ENCODE peak calls at places on chromosome 17, in six cellular contexts. One of them, this sample, is unnamed.

GRCh38 chr17:43330876-43331639 is 67.7 kb upstream of the ARL4D start:
- DNase-seq in fibroblast of villous mesenchyme: peak; percentile 92
- DNase-seq in adrenal gland: no peak
- DNase-seq in cardiac fibroblast: no peak
- DNase-seq in kidney: no peak
- DNase-seq in neural progenitor cell: peak; percentile 34
- DNase-seq in this sample: no peak

GRCh38 chr17:64218066-64218465 is 45.0 kb downstream of the TEX2 start:
- DNase-seq in fibroblast of villous mesenchyme: no peak
- DNase-seq in cardiac fibroblast: no peak
- DNase-seq in neural progenitor cell: no peak
- DNase-seq in adrenal gland: no peak
- DNase-seq in kidney: no peak
- DNase-seq in this sample: no peak

GRCh38 chr17:47199627-47200324 is 9.4 kb upstream of the MYL4 start:
- DNase-seq in adrenal gland: no peak
- DNase-seq in neural progenitor cell: no peak
- DNase-seq in fibroblast of villous mesenchyme: no peak
- DNase-seq in kidney: no peak
- DNase-seq in cardiac fibroblast: no peak
- DNase-seq in this sample: no peak

GRCh38 chr17:71914042-71914441 is 206.8 kb upstream of the SOX9 start:
- DNase-seq in fibroblast of villous mesenchyme: no peak
- DNase-seq in neural progenitor cell: no peak
- DNase-seq in kidney: no peak
- DNase-seq in adrenal gland: no peak
- DNase-seq in cardiac fibroblast: no peak
- DNase-seq in this sample: no peak

GRCh38 chr17:70622382-70623260 is 453.3 kb downstream of the KCNJ2 start:
- DNase-seq in adrenal gland: no peak
- DNase-seq in fibroblast of villous mesenchyme: peak; percentile 12
- DNase-seq in cardiac fibroblast: peak; percentile 23
- DNase-seq in neural progenitor cell: peak; percentile 81
- DNase-seq in kidney: no peak
- DNase-seq in this sample: peak; percentile 66

GRCh38 chr17:32567086-32567485 is 80.3 kb downstream of the CDK5R1 start:
- DNase-seq in neural progenitor cell: no peak
- DNase-seq in cardiac fibroblast: no peak
- DNase-seq in adrenal gland: no peak
- DNase-seq in fibroblast of villous mesenchyme: no peak
- DNase-seq in kidney: no peak
- DNase-seq in this sample: no peak

GRCh38 chr17:79150035-79150733 is 75.6 kb downstream of the ENGASE start:
- DNase-seq in kidney: no peak
- DNase-seq in neural progenitor cell: no peak
- DNase-seq in adrenal gland: no peak
- DNase-seq in cardiac fibroblast: no peak
- DNase-seq in fibroblast of villous mesenchyme: no peak
- DNase-seq in this sample: no peak

GRCh38 chr17:27529230-27529796 is 73.1 kb downstream of the KSR1 start:
- DNase-seq in kidney: no peak
- DNase-seq in fibroblast of villous mesenchyme: peak; percentile 89
- DNase-seq in neural progenitor cell: no peak
- DNase-seq in adrenal gland: no peak
- DNase-seq in cardiac fibroblast: peak; percentile 72
- DNase-seq in this sample: no peak

GRCh38 chr17:31561469-31562412 is 170.3 kb downstream of the RAB11FIP4 start:
- DNase-seq in adrenal gland: no peak
- DNase-seq in kidney: peak; percentile 77
- DNase-seq in neural progenitor cell: no peak
- DNase-seq in cardiac fibroblast: peak; percentile 47
- DNase-seq in fibroblast of villous mesenchyme: peak; percentile 52
- DNase-seq in this sample: peak; percentile 72

GRCh38 chr17:61253293-61253801 is 146.3 kb upstream of the TBX2 start:
- DNase-seq in fibroblast of villous mesenchyme: peak; percentile 75
- DNase-seq in cardiac fibroblast: peak; percentile 47
- DNase-seq in kidney: peak; percentile 90
- DNase-seq in adrenal gland: peak; percentile 94
- DNase-seq in neural progenitor cell: no peak
- DNase-seq in this sample: peak; percentile 19

GRCh38 chr17:55168970-55169687 is 95.6 kb upstream of the HLF start:
- DNase-seq in neural progenitor cell: no peak
- DNase-seq in fibroblast of villous mesenchyme: no peak
- DNase-seq in kidney: no peak
- DNase-seq in cardiac fibroblast: no peak
- DNase-seq in adrenal gland: no peak
- DNase-seq in this sample: no peak

GRCh38 chr17:34527908-34528470 is 51.4 kb upstream of the TMEM132E start:
- DNase-seq in fibroblast of villous mesenchyme: no peak
- DNase-seq in kidney: no peak
- DNase-seq in neural progenitor cell: peak; percentile 63
- DNase-seq in cardiac fibroblast: no peak
- DNase-seq in adrenal gland: no peak
- DNase-seq in this sample: peak; percentile 74

GRCh38 chr17:56172517-56172982 is 19.3 kb downstream of the ANKFN1 start:
- DNase-seq in fibroblast of villous mesenchyme: no peak
- DNase-seq in adrenal gland: no peak
- DNase-seq in neural progenitor cell: peak; percentile 54
- DNase-seq in cardiac fibroblast: no peak
- DNase-seq in kidney: no peak
- DNase-seq in this sample: no peak

GRCh38 chr17:77817953-77818352 is 140.6 kb upstream of the TNRC6C start:
- DNase-seq in fibroblast of villous mesenchyme: no peak
- DNase-seq in neural progenitor cell: peak; percentile 59
- DNase-seq in kidney: no peak
- DNase-seq in cardiac fibroblast: no peak
- DNase-seq in adrenal gland: no peak
- DNase-seq in this sample: no peak

GRCh38 chr17:40355123-40355803 is 9.3 kb downstream of the GJD3 start:
- DNase-seq in cardiac fibroblast: peak; percentile 65
- DNase-seq in neural progenitor cell: peak; percentile 82
- DNase-seq in kidney: peak; percentile 90
- DNase-seq in fibroblast of villous mesenchyme: peak; percentile 66
- DNase-seq in adrenal gland: peak; percentile 66
- DNase-seq in this sample: peak; percentile 99

GRCh38 chr17:56913000-56913866 is 616 bp downstream of the TRIM25 start:
- DNase-seq in adrenal gland: peak; percentile 44
- DNase-seq in neural progenitor cell: peak; percentile 59
- DNase-seq in kidney: peak; percentile 79
- DNase-seq in fibroblast of villous mesenchyme: peak; percentile 22
- DNase-seq in cardiac fibroblast: no peak
- DNase-seq in this sample: peak; percentile 82

GRCh38 chr17:32350662-32351418 is 883 bp downstream of the ZNF207 start:
- DNase-seq in fibroblast of villous mesenchyme: peak; percentile 82
- DNase-seq in cardiac fibroblast: peak; percentile 83
- DNase-seq in adrenal gland: peak; percentile 54
- DNase-seq in neural progenitor cell: peak; percentile 50
- DNase-seq in kidney: no peak
- DNase-seq in this sample: no peak

GRCh38 chr17:78862073-78863023 is 21.7 kb upstream of the USP36 start:
- DNase-seq in cardiac fibroblast: peak; percentile 95
- DNase-seq in fibroblast of villous mesenchyme: peak; percentile 98
- DNase-seq in neural progenitor cell: no peak
- DNase-seq in adrenal gland: peak; percentile 96
- DNase-seq in kidney: peak; percentile 94
- DNase-seq in this sample: no peak

GRCh38 chr17:4520881-4521600 is 22.4 kb downstream of the SPNS2 start:
- DNase-seq in fibroblast of villous mesenchyme: no peak
- DNase-seq in adrenal gland: peak; percentile 55
- DNase-seq in neural progenitor cell: no peak
- DNase-seq in cardiac fibroblast: peak; percentile 41
- DNase-seq in kidney: peak; percentile 90
- DNase-seq in this sample: no peak

GRCh38 chr17:83056583-83057396 is 22.6 kb upstream of the METRNL start:
- DNase-seq in adrenal gland: no peak
- DNase-seq in neural progenitor cell: peak; percentile 0
- DNase-seq in kidney: peak; percentile 73
- DNase-seq in cardiac fibroblast: no peak
- DNase-seq in fibroblast of villous mesenchyme: peak; percentile 27
- DNase-seq in this sample: peak; percentile 39

GRCh38 chr17:28199728-28200127 is 119.3 kb upstream of the TMEM97 start:
- DNase-seq in fibroblast of villous mesenchyme: no peak
- DNase-seq in kidney: no peak
- DNase-seq in neural progenitor cell: no peak
- DNase-seq in cardiac fibroblast: no peak
- DNase-seq in adrenal gland: no peak
- DNase-seq in this sample: no peak

GRCh38 chr17:74780443-74781238 is 4.5 kb upstream of the NAT9 start:
- DNase-seq in adrenal gland: no peak
- DNase-seq in fibroblast of villous mesenchyme: no peak
- DNase-seq in kidney: no peak
- DNase-seq in neural progenitor cell: peak; percentile 74
- DNase-seq in cardiac fibroblast: no peak
- DNase-seq in this sample: peak; percentile 78

GRCh38 chr17:73952136-73952497 is 251.4 kb upstream of the RPL38 start:
- DNase-seq in neural progenitor cell: peak; percentile 85
- DNase-seq in fibroblast of villous mesenchyme: no peak
- DNase-seq in cardiac fibroblast: no peak
- DNase-seq in adrenal gland: no peak
- DNase-seq in kidney: no peak
- DNase-seq in this sample: peak; percentile 86

GRCh38 chr17:48068491-48068961 is 20.4 kb downstream of the NFE2L1 start:
- DNase-seq in fibroblast of villous mesenchyme: peak; percentile 58
- DNase-seq in neural progenitor cell: no peak
- DNase-seq in cardiac fibroblast: no peak
- DNase-seq in kidney: no peak
- DNase-seq in adrenal gland: no peak
- DNase-seq in this sample: peak; percentile 66

GRCh38 chr17:83113792-83114191 is 34.4 kb downstream of the METRNL start:
- DNase-seq in neural progenitor cell: no peak
- DNase-seq in cardiac fibroblast: no peak
- DNase-seq in kidney: peak; percentile 81
- DNase-seq in adrenal gland: no peak
- DNase-seq in fibroblast of villous mesenchyme: no peak
- DNase-seq in this sample: no peak

GRCh38 chr17:44865231-44865660 is 17.6 kb downstream of the HIGD1B start:
- DNase-seq in kidney: no peak
- DNase-seq in cardiac fibroblast: peak; percentile 83
- DNase-seq in neural progenitor cell: peak; percentile 87
- DNase-seq in adrenal gland: peak; percentile 74
- DNase-seq in fibroblast of villous mesenchyme: peak; percentile 81
- DNase-seq in this sample: peak; percentile 83

GRCh38 chr17:73542323-73542722 is 101.9 kb downstream of the SDK2 start:
- DNase-seq in adrenal gland: no peak
- DNase-seq in neural progenitor cell: peak; percentile 43
- DNase-seq in cardiac fibroblast: no peak
- DNase-seq in kidney: no peak
- DNase-seq in fibroblast of villous mesenchyme: no peak
- DNase-seq in this sample: peak; percentile 79

GRCh38 chr17:82924214-82924613 is 84.4 kb upstream of the ZNF750 start:
- DNase-seq in kidney: no peak
- DNase-seq in fibroblast of villous mesenchyme: no peak
- DNase-seq in neural progenitor cell: no peak
- DNase-seq in cardiac fibroblast: no peak
- DNase-seq in adrenal gland: no peak
- DNase-seq in this sample: no peak

GRCh38 chr17:71464241-71464640 is 656.6 kb upstream of the SOX9 start:
- DNase-seq in fibroblast of villous mesenchyme: no peak
- DNase-seq in neural progenitor cell: no peak
- DNase-seq in adrenal gland: no peak
- DNase-seq in kidney: no peak
- DNase-seq in cardiac fibroblast: no peak
- DNase-seq in this sample: no peak

GRCh38 chr17:17669851-17670232 is 11.4 kb upstream of the RAI1 start:
- DNase-seq in kidney: no peak
- DNase-seq in adrenal gland: no peak
- DNase-seq in cardiac fibroblast: no peak
- DNase-seq in neural progenitor cell: no peak
- DNase-seq in fibroblast of villous mesenchyme: no peak
- DNase-seq in this sample: no peak

GRCh38 chr17:50589112-50589712 is 28.7 kb downstream of the CACNA1G start:
- DNase-seq in kidney: no peak
- DNase-seq in fibroblast of villous mesenchyme: no peak
- DNase-seq in neural progenitor cell: no peak
- DNase-seq in cardiac fibroblast: peak; percentile 25
- DNase-seq in adrenal gland: peak; percentile 66
- DNase-seq in this sample: no peak

GRCh38 chr17:78958556-78959191 is 21.0 kb downstream of the LGALS3BP start:
- DNase-seq in adrenal gland: peak; percentile 75
- DNase-seq in fibroblast of villous mesenchyme: peak; percentile 75
- DNase-seq in neural progenitor cell: no peak
- DNase-seq in cardiac fibroblast: peak; percentile 42
- DNase-seq in kidney: no peak
- DNase-seq in this sample: peak; percentile 19

GRCh38 chr17:75501378-75502071 is 13.8 kb downstream of the CASKIN2 start:
- DNase-seq in neural progenitor cell: no peak
- DNase-seq in fibroblast of villous mesenchyme: no peak
- DNase-seq in adrenal gland: no peak
- DNase-seq in kidney: no peak
- DNase-seq in cardiac fibroblast: no peak
- DNase-seq in this sample: no peak

GRCh38 chr17:16407911-16408588 is 7.3 kb upstream of the TRPV2 start:
- DNase-seq in cardiac fibroblast: peak; percentile 60
- DNase-seq in kidney: peak; percentile 87
- DNase-seq in adrenal gland: peak; percentile 75
- DNase-seq in neural progenitor cell: peak; percentile 58
- DNase-seq in fibroblast of villous mesenchyme: peak; percentile 68
- DNase-seq in this sample: peak; percentile 89
- H3K4me3 ChIP-seq in cardiac fibroblast: no peak overlapping the region
- H3K4me3 ChIP-seq in kidney: no peak overlapping the region
- H3K4me3 ChIP-seq in adrenal gland: no peak overlapping the region
- H3K4me3 ChIP-seq in neural progenitor cell: no peak overlapping the region
- H3K4me3 ChIP-seq in fibroblast of villous mesenchyme: no peak overlapping the region
- H3K4me3 ChIP-seq in this sample: peak overlapping the region; percentile 15

DNA sequence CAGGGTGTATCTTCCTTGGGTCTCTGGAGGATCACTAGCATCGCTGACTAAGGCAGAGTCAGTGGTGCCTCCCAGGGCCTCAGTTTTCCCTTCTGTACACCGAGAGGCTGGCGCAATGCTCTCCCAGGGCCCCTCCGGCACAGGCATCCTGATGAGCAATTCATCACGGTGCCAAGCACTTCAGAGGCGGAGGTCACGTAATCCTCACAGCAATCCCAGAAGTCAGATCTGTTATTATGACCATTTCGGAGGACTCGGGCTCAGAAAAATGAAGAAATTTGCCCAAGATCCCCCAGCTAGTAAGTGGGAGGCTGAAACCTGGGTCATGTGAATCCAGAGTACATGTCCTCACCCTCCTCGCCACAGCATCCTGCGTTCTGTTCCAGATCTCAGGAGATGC is 46.5 kb downstream of the AIPL1 start:
- DNase-seq in adrenal gland: no peak
- DNase-seq in cardiac fibroblast: no peak
- DNase-seq in neural progenitor cell: no peak
- DNase-seq in kidney: no peak
- DNase-seq in fibroblast of villous mesenchyme: no peak
- DNase-seq in this sample: no peak
- H3K4me3 ChIP-seq in adrenal gland: no peak overlapping the region
- H3K4me3 ChIP-seq in cardiac fibroblast: no peak overlapping the region
- H3K4me3 ChIP-seq in neural progenitor cell: no peak overlapping the region
- H3K4me3 ChIP-seq in kidney: no peak overlapping the region
- H3K4me3 ChIP-seq in fibroblast of villous mesenchyme: no peak overlapping the region
- H3K4me3 ChIP-seq in this sample: no peak overlapping the region

GRCh38 chr17:2172447-2172938 is 117.6 kb downstream of the HIC1 start:
- DNase-seq in cardiac fibroblast: no peak
- DNase-seq in adrenal gland: peak; percentile 80
- DNase-seq in kidney: no peak
- DNase-seq in neural progenitor cell: peak; percentile 27
- DNase-seq in fibroblast of villous mesenchyme: no peak
- DNase-seq in this sample: no peak
- H3K4me3 ChIP-seq in cardiac fibroblast: peak overlapping the region; percentile 21
- H3K4me3 ChIP-seq in adrenal gland: no peak overlapping the region
- H3K4me3 ChIP-seq in kidney: no peak overlapping the region
- H3K4me3 ChIP-seq in neural progenitor cell: no peak overlapping the region
- H3K4me3 ChIP-seq in fibroblast of villous mesenchyme: no peak overlapping the region
- H3K4me3 ChIP-seq in this sample: no peak overlapping the region

GRCh38 chr17:58412910-58413630 is 4.3 kb downstream of the RNF43 start:
- DNase-seq in neural progenitor cell: no peak
- DNase-seq in kidney: no peak
- DNase-seq in cardiac fibroblast: no peak
- DNase-seq in fibroblast of villous mesenchyme: peak; percentile 33
- DNase-seq in adrenal gland: no peak
- DNase-seq in this sample: no peak
- H3K4me3 ChIP-seq in neural progenitor cell: no peak overlapping the region
- H3K4me3 ChIP-seq in kidney: peak overlapping the region; percentile 53
- H3K4me3 ChIP-seq in cardiac fibroblast: no peak overlapping the region
- H3K4me3 ChIP-seq in fibroblast of villous mesenchyme: no peak overlapping the region
- H3K4me3 ChIP-seq in adrenal gland: no peak overlapping the region
- H3K4me3 ChIP-seq in this sample: no peak overlapping the region